ENCODE peak calls at places on chromosomes 1 and 21, in four cellular contexts. One of them, this sample, is unnamed.

GRCh38 chr1:93629101-93630059 is 52.3 kb downstream of the BCAR3 start:
- DNase-seq in transverse colon: peak; percentile 30
- DNase-seq in B cell: peak; percentile 73
- DNase-seq in ELR: peak; percentile 86
- DNase-seq in this sample: peak; percentile 83

GRCh38 chr1:69263982-69264381 is 303.7 kb upstream of the LRRC7 start:
- DNase-seq in ELR: no peak
- DNase-seq in B cell: no peak
- DNase-seq in transverse colon: no peak
- DNase-seq in this sample: no peak

GRCh38 chr21:45110873-45111624 is 36.7 kb downstream of the ADARB1 start:
- DNase-seq in transverse colon: no peak
- DNase-seq in ELR: no peak
- DNase-seq in B cell: peak; percentile 58
- DNase-seq in this sample: peak; percentile 57

GRCh38 chr1:59596432-59596831 is 218.3 kb upstream of the HOOK1 start:
- DNase-seq in transverse colon: no peak
- DNase-seq in B cell: no peak
- DNase-seq in ELR: peak; percentile 97
- DNase-seq in this sample: no peak

GRCh38 chr1:12542138-12542465 is 75.9 kb downstream of the DHRS3 start:
- DNase-seq in transverse colon: no peak
- DNase-seq in ELR: no peak
- DNase-seq in B cell: no peak
- DNase-seq in this sample: no peak

GRCh38 chr1:155177192-155177917 is 3.7 kb downstream of the TRIM46 start:
- DNase-seq in ELR: no peak
- DNase-seq in transverse colon: no peak
- DNase-seq in B cell: no peak
- DNase-seq in this sample: no peak

GRCh38 chr1:211738096-211738708 is 62.8 kb upstream of the NEK2 start:
- DNase-seq in ELR: no peak
- DNase-seq in transverse colon: no peak
- DNase-seq in B cell: no peak
- DNase-seq in this sample: no peak

GRCh38 chr1:173705117-173705516 is 9.7 kb upstream of the KLHL20 start:
- DNase-seq in ELR: no peak
- DNase-seq in transverse colon: no peak
- DNase-seq in B cell: no peak
- DNase-seq in this sample: no peak

GRCh38 chr1:25622526-25622925 is 5.9 kb downstream of the MAN1C1 start:
- DNase-seq in ELR: no peak
- DNase-seq in B cell: no peak
- DNase-seq in transverse colon: no peak
- DNase-seq in this sample: no peak

GRCh38 chr1:55955237-55955636 is 624.1 kb downstream of the PLPP3 start:
- DNase-seq in B cell: no peak
- DNase-seq in ELR: no peak
- DNase-seq in transverse colon: no peak
- DNase-seq in this sample: no peak

GRCh38 chr1:55302972-55303371 is 87.8 kb upstream of the USP24 start:
- DNase-seq in ELR: no peak
- DNase-seq in transverse colon: no peak
- DNase-seq in B cell: no peak
- DNase-seq in this sample: no peak

GRCh38 chr1:245182028-245182427 is 27.2 kb downstream of the KIF26B start:
- DNase-seq in transverse colon: no peak
- DNase-seq in ELR: no peak
- DNase-seq in B cell: no peak
- DNase-seq in this sample: no peak

GRCh38 chr1:46187106-46187869 is 10.9 kb downstream of the POMGNT1 start:
- DNase-seq in ELR: no peak
- DNase-seq in B cell: no peak
- DNase-seq in transverse colon: peak; percentile 85
- DNase-seq in this sample: no peak

GRCh38 chr1:230291731-230292620 is 134.2 kb downstream of the PGBD5 start:
- DNase-seq in transverse colon: no peak
- DNase-seq in B cell: peak; percentile 86
- DNase-seq in ELR: no peak
- DNase-seq in this sample: no peak

GRCh38 chr21:36205962-36206361 is 49.3 kb downstream of the DOP1B start:
- DNase-seq in B cell: no peak
- DNase-seq in ELR: peak; percentile 45
- DNase-seq in transverse colon: no peak
- DNase-seq in this sample: no peak

GRCh38 chr1:205451759-205452164 is 4.1 kb downstream of the BLACAT1 start:
- DNase-seq in transverse colon: no peak
- DNase-seq in B cell: no peak
- DNase-seq in ELR: no peak
- DNase-seq in this sample: no peak

GRCh38 chr21:36567216-36567917 is 87.4 kb upstream of the CLDN14 start:
- DNase-seq in transverse colon: no peak
- DNase-seq in ELR: no peak
- DNase-seq in B cell: no peak
- DNase-seq in this sample: no peak

GRCh38 chr1:212062832-212063438 is 27.4 kb downstream of the DTL start:
- DNase-seq in transverse colon: no peak
- DNase-seq in B cell: peak; percentile 37
- DNase-seq in ELR: peak; percentile 76
- DNase-seq in this sample: peak; percentile 60

GRCh38 chr1:116847688-116848531 is 61.8 kb upstream of the PTGFRN start:
- DNase-seq in ELR: peak; percentile 82
- DNase-seq in transverse colon: peak; percentile 27
- DNase-seq in B cell: no peak
- DNase-seq in this sample: no peak

GRCh38 chr1:226506921-226507320 is 41.6 kb upstream of the STUM start:
- DNase-seq in transverse colon: no peak
- DNase-seq in B cell: no peak
- DNase-seq in ELR: no peak
- DNase-seq in this sample: no peak

GRCh38 chr21:28152729-28153128 is 839.9 kb downstream of the LTN1 start:
- DNase-seq in B cell: no peak
- DNase-seq in transverse colon: no peak
- DNase-seq in ELR: peak; percentile 1
- DNase-seq in this sample: no peak